ENCODE peak calls at places on chromosome 22, in four cellular contexts. V is HepG2, N is IMR-90, S is K562. Q is an unnamed sample.

GRCh38 chr22:33328789-33329296 is 270.7 kb upstream of the SYN3 start:
- DNase-seq in S (no peak), N (peak), V (peak), Q (no peak)

GRCh38 chr22:39097098-39098020 is at the start of gene APOBEC3H:
- DNase-seq in N (no peak), V (no peak), S (no peak), Q (no peak)

GRCh38 chr22:32204211-32204855 is 540 bp downstream of the RFPL2 start:
- DNase-seq in N (no peak), S (no peak), V (peak), Q (peak)

GRCh38 chr22:34055525-34056200 is 135.4 kb upstream of the LARGE1 start:
- DNase-seq in V (peak), N (no peak), S (peak), Q (peak)

GRCh38 chr22:20319041-20319744 is 667 bp downstream of the DGCR6L start:
- DNase-seq in V (no peak), N (no peak), S (peak), Q (peak)

GRCh38 chr22:39589880-39590279 is 19.3 kb downstream of the CACNA1I start:
- DNase-seq in S (no peak), V (no peak), N (no peak), Q (peak)

GRCh38 chr22:20023214-20023613 is 2.3 kb downstream of the TANGO2 start:
- DNase-seq in N (no peak), V (no peak), S (no peak), Q (no peak)

GRCh38 chr22:41197808-41198585 is 7.1 kb upstream of the L3MBTL2 start:
- DNase-seq in V (no peak), N (no peak), S (peak), Q (peak)

GRCh38 chr22:46703996-46704370 is 34.1 kb downstream of the CERK start:
- DNase-seq in S (no peak), N (no peak), V (no peak), Q (no peak)

GRCh38 chr22:42300286-42301071 is 30.0 kb upstream of the TCF20 start:
- DNase-seq in S (peak), V (no peak), N (no peak), Q (no peak)

GRCh38 chr22:38652858-38653257 is 3.3 kb downstream of the FAM227A start:
- DNase-seq in V (no peak), S (no peak), N (no peak), Q (no peak)

GRCh38 chr22:17575681-17576080 is 12.4 kb downstream of the SLC25A18 start:
- DNase-seq in S (no peak), N (no peak), V (no peak), Q (no peak)

GRCh38 chr22:25485626-25486545 is 78.6 kb upstream of the GRK3 start:
- DNase-seq in N (peak), S (no peak), V (no peak), Q (no peak)

GRCh38 chr22:35910013-35910860 is 118.4 kb downstream of the RBFOX2 start:
- DNase-seq in V (no peak), S (no peak), N (no peak), Q (no peak)

GRCh38 chr22:21457023-21457787 is 10.0 kb upstream of the TMEM191C start:
- DNase-seq in N (peak), V (peak), S (no peak), Q (no peak)

GRCh38 chr22:36644333-36644757 is 59.2 kb downstream of the CACNG2 start:
- DNase-seq in S (peak), N (peak), V (peak), Q (no peak)

GRCh38 chr22:18091916-18092526 is 14.2 kb downstream of the PEX26 start:
- DNase-seq in S (no peak), N (peak), V (peak), Q (no peak)

GRCh38 chr22:42208362-42208761 is 62.1 kb downstream of the TCF20 start:
- DNase-seq in V (no peak), N (no peak), S (no peak), Q (no peak)

GRCh38 chr22:32120603-32121002 is 38.5 kb downstream of the C22orf42 start:
- DNase-seq in S (no peak), N (no peak), V (no peak), Q (no peak)

GRCh38 chr22:37880668-37881440 is 25.2 kb upstream of the MICALL1 start:
- DNase-seq in V (no peak), N (peak), S (no peak), Q (no peak)

GRCh38 chr22:43376765-43377485 is 33.8 kb upstream of the SCUBE1 start:
- DNase-seq in V (no peak), N (no peak), S (no peak), Q (no peak)

DNA sequence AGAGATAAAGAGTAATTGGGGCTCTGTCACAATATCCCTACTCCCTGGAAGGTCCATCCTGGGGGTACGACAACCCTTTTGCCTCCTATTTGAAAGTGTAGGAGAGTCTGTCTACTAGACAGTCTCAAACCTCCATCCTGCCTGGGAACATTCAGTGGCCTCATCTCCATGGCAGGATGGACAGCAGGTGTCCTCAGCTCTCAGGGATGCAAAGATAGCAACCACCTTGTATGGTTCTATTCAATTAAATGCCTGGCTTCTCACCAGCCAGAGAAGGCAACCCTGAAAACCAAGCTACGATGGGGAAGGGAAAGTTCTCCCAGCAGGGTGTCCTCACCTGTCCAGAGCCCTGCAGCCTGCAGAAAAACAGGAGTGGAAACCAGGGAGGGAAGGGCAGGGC is 164.9 kb downstream of the MIAT start:
- DNase-seq in N (no peak), S (no peak), V (no peak), Q (no peak)
- TF ChIP-seq MXI1 in N (no peak), S (no peak), V (no peak), Q (no peak)

DNA sequence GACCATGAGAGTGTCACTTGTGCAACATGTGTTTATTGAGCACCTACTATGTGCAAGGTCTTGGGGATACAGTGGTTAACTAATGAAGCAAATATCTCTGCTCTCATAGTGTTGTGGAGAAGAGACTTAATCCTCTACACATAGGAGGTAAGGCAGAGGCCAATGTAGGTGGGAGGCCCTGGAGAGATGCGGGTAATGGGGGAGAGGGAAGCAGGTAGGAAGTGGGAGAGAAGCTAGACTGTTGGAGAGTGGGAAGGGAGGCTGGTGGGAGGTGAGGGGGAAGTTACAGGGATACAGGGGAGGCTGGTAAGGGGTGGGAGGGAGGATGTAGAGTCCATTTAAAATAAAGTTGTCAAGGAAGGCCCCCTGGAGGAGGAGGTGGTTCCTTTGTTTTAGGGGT is 240.0 kb downstream of the MIAT start:
- DNase-seq in V (no peak), S (no peak), N (no peak), Q (no peak)
- TF ChIP-seq MXI1 in V (no peak), S (no peak), N (no peak), Q (no peak)

DNA sequence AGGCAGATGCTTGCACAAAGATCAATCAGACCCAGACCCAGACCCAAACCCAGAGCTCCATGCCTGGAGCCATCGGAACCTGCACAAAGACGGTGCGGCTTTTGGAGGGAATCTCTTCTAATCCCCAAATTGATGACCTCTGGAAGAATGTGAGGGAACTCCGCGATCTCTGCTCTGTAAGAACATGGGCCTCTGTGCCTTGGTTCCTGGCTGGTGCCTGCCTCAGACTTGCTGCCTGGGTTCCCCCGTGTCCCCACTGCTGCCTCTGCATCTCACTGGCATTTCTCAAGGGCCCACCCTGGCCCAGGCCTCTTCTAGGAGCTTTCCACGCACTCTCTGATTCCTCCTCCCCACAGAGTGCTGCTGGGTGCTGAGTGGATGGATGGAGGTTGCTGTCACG is 1044.4 kb downstream of the TBC1D22A start:
- DNase-seq in S (no peak), N (no peak), V (no peak), Q (no peak)
- TF ChIP-seq MXI1 in S (no peak), N (no peak), V (no peak), Q (no peak)

DNA sequence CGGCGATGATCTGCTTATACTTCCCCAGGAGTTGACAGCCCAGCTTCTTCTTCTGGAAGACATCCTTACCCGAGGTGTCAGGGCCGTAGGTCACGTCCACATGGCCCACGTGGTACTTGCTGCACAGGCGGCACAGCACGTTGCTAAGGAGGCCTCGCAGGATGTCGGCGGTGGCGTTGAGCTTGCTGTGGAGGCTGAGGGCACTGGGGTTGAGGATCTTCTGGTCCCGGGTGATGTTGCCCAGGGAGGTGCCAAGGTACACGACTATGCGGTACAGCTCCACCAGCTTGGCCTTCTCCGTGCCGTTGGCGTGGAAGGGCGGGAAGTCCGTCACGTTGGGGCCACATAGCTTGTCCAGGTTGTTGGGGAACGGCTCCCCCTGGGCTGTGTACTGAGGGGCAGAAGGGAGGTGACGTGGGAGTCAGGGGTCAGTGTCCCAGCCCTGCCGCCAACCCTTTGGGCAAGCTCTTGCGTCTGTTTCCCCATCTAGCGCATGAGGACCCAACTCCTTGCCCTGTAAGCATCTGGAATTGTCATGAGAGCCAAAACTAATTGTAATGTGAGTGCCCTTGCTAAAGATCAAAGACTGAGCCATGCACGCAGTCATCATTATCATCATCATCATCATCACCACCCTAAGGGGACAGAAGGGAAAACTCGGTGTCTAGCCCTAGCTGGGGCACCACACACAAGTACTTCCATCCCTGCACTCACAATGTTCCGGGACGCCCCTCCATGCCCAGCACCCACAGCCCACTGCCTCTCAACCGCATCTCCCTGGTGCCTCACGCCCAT is 2.7 kb downstream of the LIF start:
- DNase-seq in V (no peak), N (no peak), S (no peak), Q (no peak)
- TF ChIP-seq MXI1 in V (no peak), N (no peak), S (no peak), Q (no peak)

DNA sequence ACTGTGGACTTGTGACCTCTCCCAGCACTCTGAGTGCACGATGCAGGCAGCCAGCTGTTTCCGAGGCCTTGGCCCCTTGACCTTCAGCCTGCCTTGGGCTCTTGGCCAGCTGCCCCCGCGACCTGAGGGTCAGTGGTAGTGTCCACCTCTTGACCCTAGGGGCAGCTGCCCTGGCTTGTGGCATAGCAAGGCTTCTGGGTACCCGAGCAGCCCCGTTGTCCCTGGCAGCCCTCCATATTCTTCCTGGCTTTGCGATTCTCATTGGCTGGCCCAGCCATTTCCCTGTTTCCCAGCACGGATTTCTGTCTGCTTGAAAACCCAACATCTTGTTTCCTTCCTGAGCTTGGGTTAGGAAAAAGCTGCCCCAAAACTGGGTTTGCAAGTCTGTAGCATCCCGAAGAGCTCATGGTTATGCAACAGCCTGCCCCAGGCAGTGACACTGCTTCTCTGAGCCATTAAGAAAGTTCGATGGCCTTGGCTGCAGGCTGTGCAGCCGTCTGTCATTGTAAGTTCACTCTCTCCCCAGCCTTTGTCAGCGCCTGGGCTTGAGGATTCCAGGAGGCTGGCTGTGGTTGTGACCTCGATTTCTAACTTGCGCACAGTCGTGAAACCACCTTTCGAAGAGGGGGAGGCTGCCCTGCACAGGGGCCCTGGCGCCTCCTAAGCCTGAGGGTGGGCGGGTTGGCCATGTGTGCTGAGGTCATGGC is 48.8 kb downstream of the FBLN1 start:
- DNase-seq in S (no peak), V (no peak), N (no peak), Q (no peak)
- TF ChIP-seq MXI1 in S (no peak), V (no peak), N (no peak), Q (no peak)

DNA sequence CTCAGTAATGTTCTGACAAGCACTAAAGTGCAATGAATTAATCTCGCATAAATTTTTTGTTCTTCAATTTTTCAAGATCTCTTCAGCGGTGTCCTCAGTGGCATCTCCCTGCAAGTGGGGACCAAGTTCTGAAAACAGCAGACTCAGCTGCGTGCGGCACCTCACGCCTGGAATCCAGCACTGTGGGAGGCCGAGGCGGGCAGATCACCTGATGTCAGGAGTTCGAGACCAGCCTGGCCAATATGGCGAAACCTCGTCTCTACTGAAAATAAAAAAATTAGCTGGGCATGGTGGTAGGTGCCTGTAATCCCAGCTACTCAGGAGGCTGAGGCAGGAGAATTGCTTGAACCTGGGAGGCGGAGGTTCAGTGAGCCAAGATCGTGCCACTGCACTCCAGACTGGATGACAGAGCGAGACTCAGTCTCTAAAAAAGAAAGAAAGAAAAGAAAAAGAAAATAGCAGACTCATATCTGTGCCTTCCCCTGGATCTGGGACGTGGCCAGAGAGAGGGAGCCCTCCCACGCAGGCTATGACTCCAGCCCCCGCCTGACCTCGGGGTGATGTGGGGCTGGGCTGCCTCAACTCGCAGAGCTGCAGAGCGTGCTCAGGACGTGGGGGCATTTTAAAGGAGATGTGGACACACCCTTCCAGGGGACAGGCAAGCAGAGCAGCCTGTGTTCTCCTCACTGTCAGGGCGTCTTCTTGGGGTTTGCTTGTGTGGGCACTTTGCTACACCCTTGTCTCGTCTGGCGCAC is 346.6 kb downstream of the BRD1 start:
- DNase-seq in S (peak), V (no peak), N (no peak), Q (no peak)
- TF ChIP-seq MXI1 in S (no peak), V (no peak), N (no peak), Q (no peak)

Q was measured in SK-N-SH.